ENCODE peak calls at places on chromosomes 4 and X, in nine cellular contexts. M, L, Q, Y, T, H, C, D and N are unnamed samples.
A peak's percentile ranks its signal among the peaks of the same experiment; 100 is the strongest.

GRCh38 chrX:63751481-63751880 is 33.5 kb downstream of the ARHGEF9 start:
- DNase-seq in H (no peak), C (no peak), Q (no peak), Y (peak; percentile 7), L (peak; percentile 0), T (no peak), D (no peak), M (no peak), N (no peak)

GRCh38 chr4:74084984-74085383 is 14.0 kb downstream of the CXCL2 start:
- DNase-seq in Q (no peak), L (no peak), H (no peak), C (no peak), Y (no peak), M (no peak), D (no peak), T (no peak), N (no peak)

GRCh38 chrX:154056739-154057367 is 37.2 kb upstream of the IRAK1 start:
- DNase-seq in D (no peak), M (no peak), T (no peak), H (no peak), Q (peak; percentile 36), C (no peak), L (no peak), Y (peak; percentile 29), N (peak; percentile 51)

GRCh38 chr4:70564033-70564432 is 28.0 kb upstream of the AMBN start:
- DNase-seq in M (no peak), Q (no peak), H (no peak), T (no peak), Y (no peak), L (no peak), D (no peak), C (no peak), N (no peak)

GRCh38 chr4:84325625-84326024 is 173.5 kb downstream of the NKX6-1 start:
- DNase-seq in Q (no peak), H (no peak), C (no peak), D (no peak), M (no peak), L (no peak), T (no peak), Y (no peak), N (no peak)

GRCh38 chr4:101126044-101126443 is 221.3 kb downstream of the PPP3CA start:
- DNase-seq in Y (no peak), C (no peak), L (no peak), H (no peak), M (no peak), T (peak; percentile 55), Q (peak; percentile 53), D (no peak), N (peak; percentile 43)

GRCh38 chr4:55311792-55312490 is 34.1 kb upstream of the SRD5A3 start:
- DNase-seq in T (peak; percentile 39), M (no peak), H (no peak), Y (no peak), D (no peak), L (no peak), C (no peak), Q (no peak), N (no peak)

GRCh38 chrX:133045986-133046385 is 50.9 kb downstream of the USP26 start:
- DNase-seq in H (peak; percentile 8), T (peak; percentile 12), L (no peak), C (no peak), Q (peak; percentile 0), M (no peak), Y (peak; percentile 32), D (no peak), N (peak; percentile 36)

GRCh38 chr4:95869961-95870500 is 30.1 kb downstream of the PDHA2 start:
- DNase-seq in L (no peak), H (no peak), C (no peak), Q (no peak), Y (peak; percentile 32), T (no peak), M (peak; percentile 5), D (no peak), N (no peak)

GRCh38 chrX:107571296-107571998 is 56.9 kb upstream of the PRPS1 start:
- DNase-seq in C (no peak), D (no peak), Q (peak; percentile 91), Y (peak; percentile 94), L (no peak), H (peak; percentile 65), M (peak; percentile 72), T (peak; percentile 94), N (peak; percentile 94)

GRCh38 chr4:2741626-2742025 is 14.5 kb downstream of the TNIP2 start:
- DNase-seq in L (no peak), D (no peak), C (no peak), Q (peak; percentile 19), T (no peak), M (no peak), Y (no peak), H (no peak), N (peak; percentile 59)

GRCh38 chrX:44904542-44905115 is 31.6 kb downstream of the KDM6A start:
- DNase-seq in M (no peak), Y (no peak), T (no peak), H (no peak), D (no peak), L (no peak), C (no peak), Q (peak; percentile 50), N (no peak)

GRCh38 chrX:30653415-30654131 is at the start of gene GK:
- DNase-seq in T (no peak), M (no peak), L (no peak), C (peak; percentile 4), Y (no peak), Q (peak; percentile 23), D (peak; percentile 12), H (peak; percentile 18), N (no peak)

GRCh38 chrX:2385224-2385623 is 115.6 kb downstream of the DHRSX start:
- DNase-seq in M (peak; percentile 63), T (peak; percentile 83), Q (peak; percentile 83), H (no peak), Y (peak; percentile 63), L (no peak), C (no peak), D (no peak), N (peak; percentile 93)

GRCh38 chrX:16882188-16882587 is 12.0 kb upstream of the RBBP7 start:
- DNase-seq in T (no peak), H (peak; percentile 11), M (peak; percentile 20), L (peak; percentile 28), Q (no peak), D (peak; percentile 28), Y (no peak), C (no peak), N (peak; percentile 21)

GRCh38 chr4:117447925-117448324 is 362.5 kb upstream of the TRAM1L1 start:
- DNase-seq in L (no peak), Y (no peak), T (no peak), D (peak; percentile 37), M (peak; percentile 13), Q (no peak), C (no peak), H (no peak), N (no peak)

GRCh38 chr4:41216294-41217019 is 2.1 kb upstream of the APBB2 start:
- DNase-seq in Q (peak; percentile 73), T (peak; percentile 65), H (peak; percentile 87), L (peak; percentile 77), Y (peak; percentile 71), M (peak; percentile 89), C (no peak), D (peak; percentile 85), N (peak; percentile 64)

GRCh38 chrX:17859609-17860178 is 1.4 kb downstream of the RAI2 start:
- DNase-seq in D (no peak), M (no peak), L (no peak), H (no peak), C (no peak), Y (no peak), Q (no peak), T (no peak), N (no peak)

GRCh38 chr4:158710814-158711213 is 12.4 kb downstream of the PPID start:
- DNase-seq in M (peak; percentile 6), Y (no peak), H (no peak), C (no peak), D (no peak), T (peak; percentile 15), L (no peak), Q (peak; percentile 20), N (peak; percentile 17)

GRCh38 chr4:134024251-134024650 is 177.3 kb downstream of the PABPC4L start:
- DNase-seq in D (peak; percentile 15), Q (no peak), H (no peak), L (no peak), T (peak; percentile 5), M (peak; percentile 45), Y (no peak), C (no peak), N (peak; percentile 20)

GRCh38 chr4:145890689-145891088 is 47.9 kb downstream of the ZNF827 start:
- DNase-seq in M (no peak), Q (no peak), C (no peak), H (no peak), L (no peak), T (no peak), D (no peak), Y (no peak), N (no peak)

GRCh38 chr4:177005801-177006230 is 213.1 kb upstream of the VEGFC start:
- DNase-seq in Q (peak; percentile 89), D (no peak), H (peak; percentile 7), L (no peak), Y (peak; percentile 95), C (no peak), M (peak; percentile 82), T (peak; percentile 92), N (peak; percentile 69)

GRCh38 chr4:168978001-168978700 is 31.9 kb downstream of the CBR4 start:
- DNase-seq in T (peak; percentile 31), H (no peak), D (no peak), L (no peak), Q (peak; percentile 50), Y (peak; percentile 15), M (no peak), C (no peak), N (peak; percentile 63)

GRCh38 chr4:25973346-25973745 is 59.3 kb downstream of the SMIM20 start:
- DNase-seq in L (no peak), M (no peak), Y (no peak), Q (peak; percentile 24), C (no peak), H (no peak), T (no peak), D (no peak), N (no peak)